ENCODE peak calls at places on chromosomes 2 and 18, in four cellular contexts. One of them, this sample, is unnamed.

GRCh38 chr2:110713508-110714362 is 18.6 kb upstream of the ACOXL start:
- DNase-seq in GM12878: no peak
- DNase-seq in K562: no peak
- DNase-seq in IMR-90: no peak
- DNase-seq in this sample: no peak

GRCh38 chr2:235679471-235679870 is 185.6 kb downstream of the AGAP1 start:
- DNase-seq in IMR-90: no peak
- DNase-seq in GM12878: no peak
- DNase-seq in K562: no peak
- DNase-seq in this sample: no peak

GRCh38 chr2:12964904-12965539 is 248.3 kb downstream of the TRIB2 start:
- DNase-seq in IMR-90: no peak
- DNase-seq in GM12878: no peak
- DNase-seq in K562: peak
- DNase-seq in this sample: no peak

GRCh38 chr2:94996401-94997100 is 29.0 kb upstream of the MAL start:
- DNase-seq in K562: no peak
- DNase-seq in IMR-90: no peak
- DNase-seq in GM12878: no peak
- DNase-seq in this sample: no peak

GRCh38 chr2:8488001-8488738 is 193.7 kb upstream of the ID2 start:
- DNase-seq in GM12878: peak
- DNase-seq in IMR-90: no peak
- DNase-seq in K562: no peak
- DNase-seq in this sample: no peak

GRCh38 chr2:75317801-75318200 is 118.5 kb upstream of the TACR1 start:
- DNase-seq in GM12878: no peak
- DNase-seq in IMR-90: no peak
- DNase-seq in K562: no peak
- DNase-seq in this sample: no peak

GRCh38 chr18:74722237-74722636 is 124.6 kb downstream of the ZNF407 start:
- DNase-seq in IMR-90: peak
- DNase-seq in GM12878: no peak
- DNase-seq in K562: no peak
- DNase-seq in this sample: no peak

GRCh38 chr18:57438669-57439616 is 3.8 kb downstream of the ONECUT2 start:
- DNase-seq in GM12878: no peak
- DNase-seq in IMR-90: no peak
- DNase-seq in K562: no peak
- DNase-seq in this sample: no peak

GRCh38 chr2:223297788-223298187 is 245.8 kb downstream of the KCNE4 start:
- DNase-seq in GM12878: no peak
- DNase-seq in IMR-90: no peak
- DNase-seq in K562: no peak
- DNase-seq in this sample: no peak

GRCh38 chr2:33366473-33366872 is 110.0 kb upstream of the RASGRP3 start:
- DNase-seq in IMR-90: no peak
- DNase-seq in GM12878: no peak
- DNase-seq in K562: peak
- DNase-seq in this sample: no peak

GRCh38 chr2:216773072-216773471 is 77.7 kb upstream of the IGFBP5 start:
- DNase-seq in K562: peak
- DNase-seq in GM12878: no peak
- DNase-seq in IMR-90: no peak
- DNase-seq in this sample: no peak

GRCh38 chr2:216622526-216622925 is 10.7 kb upstream of the IGFBP2 start:
- DNase-seq in IMR-90: no peak
- DNase-seq in K562: no peak
- DNase-seq in GM12878: no peak
- DNase-seq in this sample: no peak

GRCh38 chr2:235201796-235202195 is 250.0 kb downstream of the SH3BP4 start:
- DNase-seq in GM12878: no peak
- DNase-seq in IMR-90: no peak
- DNase-seq in K562: no peak
- DNase-seq in this sample: no peak

GRCh38 chr2:190410171-190410570 is 2.0 kb downstream of the MFSD6 start:
- DNase-seq in GM12878: no peak
- DNase-seq in K562: no peak
- DNase-seq in IMR-90: no peak
- DNase-seq in this sample: no peak

GRCh38 chr18:63783394-63783793 is 8.2 kb downstream of the SERPINB7 start:
- DNase-seq in GM12878: no peak
- DNase-seq in K562: no peak
- DNase-seq in IMR-90: no peak
- DNase-seq in this sample: no peak

GRCh38 chr2:75595541-75596395 is 35.0 kb upstream of the EVA1A start:
- DNase-seq in K562: no peak
- DNase-seq in IMR-90: peak
- DNase-seq in GM12878: no peak
- DNase-seq in this sample: no peak

GRCh38 chr2:209629622-209630021 is 142.0 kb upstream of the UNC80 start:
- DNase-seq in IMR-90: peak
- DNase-seq in GM12878: no peak
- DNase-seq in K562: no peak
- DNase-seq in this sample: no peak

GRCh38 chr2:126325202-126325601 is 330.8 kb upstream of the GYPC start:
- DNase-seq in GM12878: no peak
- DNase-seq in K562: no peak
- DNase-seq in IMR-90: no peak
- DNase-seq in this sample: no peak

GRCh38 chr2:193810533-193810932 is 1615.8 kb upstream of the TMEFF2 start:
- DNase-seq in IMR-90: no peak
- DNase-seq in GM12878: no peak
- DNase-seq in K562: no peak
- DNase-seq in this sample: no peak

GRCh38 chr2:152499921-152500320 is 164.9 kb downstream of the FMNL2 start:
- DNase-seq in K562: no peak
- DNase-seq in GM12878: no peak
- DNase-seq in IMR-90: peak
- DNase-seq in this sample: no peak

GRCh38 chr2:239268082-239268481 is 132.7 kb downstream of the HDAC4 start:
- DNase-seq in IMR-90: no peak
- DNase-seq in GM12878: no peak
- DNase-seq in K562: no peak
- DNase-seq in this sample: no peak

GRCh38 chr2:239778042-239778811 is 246.9 kb downstream of the NDUFA10 start:
- DNase-seq in GM12878: no peak
- DNase-seq in IMR-90: no peak
- DNase-seq in K562: no peak
- DNase-seq in this sample: no peak

GRCh38 chr18:23667114-23667513 is 4.4 kb upstream of the ANKRD29 start:
- DNase-seq in GM12878: no peak
- DNase-seq in K562: no peak
- DNase-seq in IMR-90: no peak
- DNase-seq in this sample: no peak

GRCh38 chr2:37784759-37785149 is 113.3 kb upstream of the CDC42EP3 start:
- DNase-seq in GM12878: no peak
- DNase-seq in IMR-90: no peak
- DNase-seq in K562: no peak
- DNase-seq in this sample: no peak

GRCh38 chr18:33152376-33152775 is 288.1 kb downstream of the CCDC178 start:
- DNase-seq in GM12878: no peak
- DNase-seq in IMR-90: no peak
- DNase-seq in K562: no peak
- DNase-seq in this sample: no peak

GRCh38 chr2:239392688-239393400 is 8.0 kb downstream of the HDAC4 start:
- DNase-seq in GM12878: no peak
- DNase-seq in IMR-90: no peak
- DNase-seq in K562: no peak
- DNase-seq in this sample: no peak

GRCh38 chr2:222854773-222855700 is 5.8 kb upstream of the ACSL3 start:
- DNase-seq in GM12878: no peak
- DNase-seq in IMR-90: no peak
- DNase-seq in K562: no peak
- DNase-seq in this sample: no peak

GRCh38 chr18:65990174-65990690 is 239.4 kb downstream of the CDH7 start:
- DNase-seq in GM12878: no peak
- DNase-seq in IMR-90: no peak
- DNase-seq in K562: no peak
- DNase-seq in this sample: no peak

GRCh38 chr18:65988972-65989371 is 238.2 kb downstream of the CDH7 start:
- DNase-seq in GM12878: no peak
- DNase-seq in IMR-90: no peak
- DNase-seq in K562: no peak
- DNase-seq in this sample: no peak

GRCh38 chr18:65994294-65994693 is 243.5 kb downstream of the CDH7 start:
- DNase-seq in GM12878: no peak
- DNase-seq in IMR-90: no peak
- DNase-seq in K562: no peak
- DNase-seq in this sample: no peak

GRCh38 chr18:65988371-65988770 is 237.6 kb downstream of the CDH7 start:
- DNase-seq in GM12878: no peak
- DNase-seq in K562: no peak
- DNase-seq in IMR-90: no peak
- DNase-seq in this sample: no peak

DNA sequence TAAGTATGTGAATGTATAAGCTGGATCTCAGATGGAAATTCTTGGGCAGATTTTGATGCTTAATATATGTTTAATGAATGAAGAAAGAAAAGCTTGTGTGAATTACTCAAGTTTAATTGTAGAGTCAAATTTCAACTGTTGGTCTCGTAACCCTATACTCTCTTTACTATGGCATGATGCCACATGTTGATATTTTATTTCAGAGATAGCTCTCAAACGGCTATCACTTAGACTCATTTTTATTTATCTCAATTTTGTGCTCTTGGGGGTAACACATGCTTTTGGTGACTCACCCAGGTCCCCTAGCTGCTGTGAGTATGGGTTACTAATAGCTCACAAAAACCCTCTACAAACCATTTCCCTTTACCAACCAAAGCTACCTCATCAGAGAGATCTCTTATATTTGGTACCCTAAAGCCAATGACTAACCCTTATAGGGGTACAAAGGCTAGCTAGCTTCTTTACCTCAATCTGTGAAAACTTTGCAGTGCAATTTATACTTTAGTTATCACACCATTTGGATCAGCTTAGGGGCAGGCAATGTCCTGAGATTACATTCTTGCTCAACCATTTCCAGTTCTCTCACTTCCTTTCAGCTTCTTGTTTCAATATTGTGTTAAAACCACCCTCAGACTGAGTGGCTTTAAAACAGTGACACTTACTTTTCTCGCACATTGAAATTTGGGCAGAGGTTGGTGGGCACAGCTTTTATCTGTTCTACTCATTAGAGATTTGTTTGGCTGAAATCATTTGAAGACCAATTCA is 240.3 kb downstream of the CDH7 start:
- DNase-seq in GM12878: no peak
- DNase-seq in IMR-90: no peak
- DNase-seq in K562: no peak
- DNase-seq in this sample: no peak
- TF ChIP-seq CHD1 in GM12878: no peak
- TF ChIP-seq CHD1 in IMR-90: no peak
- TF ChIP-seq CHD1 in K562: no peak
- TF ChIP-seq CHD1 in this sample: no peak

GRCh38 chr2:137964066-137964858 is at the start of gene HNMT:
- DNase-seq in IMR-90: peak
- DNase-seq in GM12878: no peak
- DNase-seq in K562: peak
- DNase-seq in this sample: no peak
- TF ChIP-seq CHD1 in IMR-90: no peak
- TF ChIP-seq CHD1 in GM12878: no peak
- TF ChIP-seq CHD1 in K562: no peak
- TF ChIP-seq CHD1 in this sample: no peak

DNA sequence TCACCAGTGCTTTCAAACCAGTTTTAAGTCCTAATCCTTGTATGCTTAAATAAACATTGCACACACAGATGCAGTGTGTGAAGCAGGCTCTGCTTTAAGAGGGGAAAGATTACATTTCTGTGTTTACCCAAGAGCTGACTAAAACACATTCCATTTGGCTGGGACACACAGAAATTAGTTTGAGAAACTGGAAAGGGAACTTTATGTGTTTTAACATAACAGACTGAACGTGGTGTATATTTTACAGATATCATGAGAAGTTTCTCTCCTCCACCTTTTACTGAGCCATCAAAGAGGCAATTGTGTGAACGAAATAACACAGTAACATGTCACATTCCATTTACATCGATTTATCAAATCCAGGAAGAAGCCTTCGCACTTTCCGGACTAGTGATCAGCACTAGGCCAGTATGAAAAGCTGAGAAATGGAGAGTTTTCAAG is 121.8 kb downstream of the MAIP1 start:
- DNase-seq in GM12878: no peak
- DNase-seq in IMR-90: peak
- DNase-seq in K562: no peak
- DNase-seq in this sample: no peak
- TF ChIP-seq CHD1 in GM12878: no peak
- TF ChIP-seq CHD1 in IMR-90: no peak
- TF ChIP-seq CHD1 in K562: no peak
- TF ChIP-seq CHD1 in this sample: no peak

GRCh38 chr2:230137902-230138539 is 69.3 kb upstream of the SLC16A14 start:
- DNase-seq in GM12878: no peak
- DNase-seq in K562: no peak
- DNase-seq in IMR-90: peak
- DNase-seq in this sample: no peak
- TF ChIP-seq CHD1 in GM12878: no peak
- TF ChIP-seq CHD1 in K562: no peak
- TF ChIP-seq CHD1 in IMR-90: no peak
- TF ChIP-seq CHD1 in this sample: no peak

GRCh38 chr2:67082813-67083212 is 314.3 kb upstream of the ETAA1 start:
- DNase-seq in K562: no peak
- DNase-seq in IMR-90: no peak
- DNase-seq in GM12878: no peak
- DNase-seq in this sample: no peak
- TF ChIP-seq CHD1 in K562: no peak
- TF ChIP-seq CHD1 in IMR-90: no peak
- TF ChIP-seq CHD1 in GM12878: no peak
- TF ChIP-seq CHD1 in this sample: no peak

GRCh38 chr2:67851946-67852345 is 210.9 kb downstream of the C1D start:
- DNase-seq in IMR-90: no peak
- DNase-seq in K562: no peak
- DNase-seq in GM12878: no peak
- DNase-seq in this sample: no peak
- TF ChIP-seq CHD1 in IMR-90: no peak
- TF ChIP-seq CHD1 in K562: no peak
- TF ChIP-seq CHD1 in GM12878: no peak
- TF ChIP-seq CHD1 in this sample: no peak

DNA sequence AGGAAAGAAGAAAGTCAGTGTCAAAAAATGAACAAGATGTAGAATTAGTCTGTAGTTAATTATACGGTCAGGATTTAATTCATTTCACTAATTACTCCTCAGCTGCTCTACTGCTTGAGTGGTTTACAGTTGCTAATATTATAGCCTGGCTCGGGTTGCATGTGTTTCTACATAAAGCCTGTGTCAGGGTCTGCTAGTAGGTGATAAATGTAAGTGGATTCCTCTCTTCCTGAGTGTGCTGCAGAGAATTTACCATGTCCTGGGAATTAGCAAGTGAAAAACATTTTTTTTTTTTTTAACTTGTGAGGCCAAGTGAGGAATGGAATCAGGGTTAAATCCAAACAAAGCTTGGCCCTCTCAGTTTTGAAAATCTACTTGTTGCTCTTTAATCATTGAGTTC is 622.6 kb downstream of the EPHA4 start:
- DNase-seq in K562: no peak
- DNase-seq in IMR-90: peak
- DNase-seq in GM12878: no peak
- DNase-seq in this sample: no peak
- TF ChIP-seq CHD1 in K562: no peak
- TF ChIP-seq CHD1 in IMR-90: no peak
- TF ChIP-seq CHD1 in GM12878: no peak
- TF ChIP-seq CHD1 in this sample: no peak